ENCODE peak calls at places on chromosomes 12 and 14, in five cellular contexts. Q, Z, F, U and Y are unnamed samples.

GRCh38 chr12:116538682-116539264 is 20.4 kb upstream of the MAP1LC3B2 start:
- ATAC-seq in Q (no peak), Z (no peak), F (no peak), U (no peak), Y (no peak)

GRCh38 chr12:117792471-117792870 is 176.3 kb downstream of the KSR2 start:
- ATAC-seq in Q (no peak), Z (no peak), F (no peak), U (no peak), Y (no peak)

GRCh38 chr12:115599251-115599811 is 678.2 kb downstream of the MED13L start:
- ATAC-seq in Q (no peak), Z (no peak), F (no peak), U (no peak), Y (no peak)

GRCh38 chr12:96201272-96202227 is 7.4 kb downstream of the ELK3 start:
- ATAC-seq in Q (no peak), Z (no peak), F (no peak), U (no peak), Y (no peak)

GRCh38 chr12:59650594-59651229 is 54.9 kb downstream of the SLC16A7 start:
- ATAC-seq in Q (no peak), Z (no peak), F (no peak), U (no peak), Y (no peak)

GRCh38 chr12:81147286-81147919 is 69.5 kb downstream of the ACSS3 start:
- ATAC-seq in Q (no peak), Z (no peak), F (no peak), U (no peak), Y (no peak)

GRCh38 chr14:22502007-22502406 is 87.0 kb downstream of the DAD1 start:
- ATAC-seq in Q (no peak), Z (no peak), F (no peak), U (no peak), Y (no peak)

GRCh38 chr12:108297895-108298760 is 41.0 kb downstream of the CMKLR1 start:
- ATAC-seq in Q (peak), Z (peak), F (peak), U (no peak), Y (peak)

GRCh38 chr14:61396279-61396678 is 74.9 kb downstream of the PRKCH start:
- ATAC-seq in Q (no peak), Z (peak), F (peak), U (no peak), Y (no peak)

GRCh38 chr14:105745433-105746123 is 219.2 kb downstream of the TMEM121 start:
- ATAC-seq in Q (no peak), Z (no peak), F (no peak), U (no peak), Y (no peak)

GRCh38 chr14:24243336-24243836 is 963 bp upstream of the TINF2 start:
- ATAC-seq in Q (no peak), Z (no peak), F (no peak), U (no peak), Y (peak)

GRCh38 chr12:19804737-19805136 is 365.4 kb downstream of the AEBP2 start:
- ATAC-seq in Q (no peak), Z (no peak), F (no peak), U (no peak), Y (no peak)

GRCh38 chr14:61379639-61380184 is 58.3 kb downstream of the PRKCH start:
- ATAC-seq in Q (no peak), Z (peak), F (peak), U (no peak), Y (no peak)

GRCh38 chr14:52918486-52918885 is 32.4 kb downstream of the FERMT2 start:
- ATAC-seq in Q (peak), Z (peak), F (peak), U (peak), Y (peak)

GRCh38 chr14:94373708-94374107 is 14.7 kb downstream of the SERPINA1 start:
- ATAC-seq in Q (no peak), Z (no peak), F (no peak), U (peak), Y (no peak)

GRCh38 chr14:23061995-23062394 is 4.7 kb upstream of the CDH24 start:
- ATAC-seq in Q (no peak), Z (no peak), F (no peak), U (peak), Y (no peak)

GRCh38 chr12:79659961-79660431 is 30.8 kb downstream of the PAWR start:
- ATAC-seq in Q (no peak), Z (no peak), F (no peak), U (no peak), Y (no peak)

GRCh38 chr14:82146846-82147245 is 613.2 kb upstream of the SEL1L start:
- ATAC-seq in Q (no peak), Z (no peak), F (no peak), U (no peak), Y (no peak)

GRCh38 chr12:116143883-116144266 is 133.6 kb downstream of the MED13L start:
- ATAC-seq in Q (peak), Z (no peak), F (peak), U (peak), Y (peak)

GRCh38 chr12:26402648-26403047 is 207.3 kb downstream of the SSPN start:
- ATAC-seq in Q (no peak), Z (no peak), F (no peak), U (no peak), Y (peak)

GRCh38 chr12:122072031-122072970 is 6.3 kb upstream of the MLXIP start:
- ATAC-seq in Q (no peak), Z (no peak), F (no peak), U (peak), Y (no peak)

GRCh38 chr12:3820122-3820521 is 53.1 kb downstream of the PARP11 start:
- ATAC-seq in Q (peak), Z (no peak), F (no peak), U (no peak), Y (no peak)

GRCh38 chr12:129971721-129972120 is 67.9 kb upstream of the TMEM132D start:
- ATAC-seq in Q (no peak), Z (no peak), F (no peak), U (no peak), Y (no peak)

GRCh38 chr12:103441437-103442186 is 54.2 kb downstream of the C12orf42 start:
- ATAC-seq in Q (peak), Z (peak), F (peak), U (no peak), Y (peak)

GRCh38 chr12:28217805-28218204 is 27.5 kb downstream of the CCDC91 start:
- ATAC-seq in Q (peak), Z (peak), F (no peak), U (no peak), Y (peak)

GRCh38 chr12:98456583-98457573 is 58.5 kb upstream of the TMPO start:
- ATAC-seq in Q (peak), Z (peak), F (peak), U (peak), Y (peak)

GRCh38 chr14:70638416-70638815 is 3.3 kb upstream of the TTC9 start:
- ATAC-seq in Q (no peak), Z (no peak), F (no peak), U (no peak), Y (no peak)